ENCODE peak calls at places on chromosomes 1 and 21, in four cellular contexts. E, N, P and Y are unnamed samples.

GRCh38 chr1:53766766-53767409 is 27.9 kb upstream of the GLIS1 start:
- DNase-seq in E (no peak), N (no peak), P (peak; percentile 69), Y (peak; percentile 50)

GRCh38 chr1:75203415-75204277 is 69.5 kb downstream of the LHX8 start:
- DNase-seq in E (no peak), N (peak; percentile 18), P (peak; percentile 61), Y (peak; percentile 48)

GRCh38 chr1:214423045-214423444 is 128.4 kb downstream of the PTPN14 start:
- DNase-seq in E (no peak), N (no peak), P (no peak), Y (no peak)

GRCh38 chr1:174956086-174956485 is 43.7 kb upstream of the CACYBP start:
- DNase-seq in E (no peak), N (no peak), P (no peak), Y (no peak)

GRCh38 chr1:46520063-46520911 is 30.7 kb downstream of the DMBX1 start:
- DNase-seq in E (no peak), N (no peak), P (no peak), Y (peak; percentile 93)

GRCh38 chr1:194466706-194467105 is 1280.3 kb upstream of the B3GALT2 start:
- DNase-seq in E (no peak), N (no peak), P (no peak), Y (no peak)

GRCh38 chr1:21066365-21067012 is 110.2 kb downstream of the EIF4G3 start:
- DNase-seq in E (no peak), N (no peak), P (no peak), Y (no peak)

GRCh38 chr1:7301346-7301993 is 469.6 kb upstream of the VAMP3 start:
- DNase-seq in E (no peak), N (no peak), P (no peak), Y (no peak)

GRCh38 chr1:229140018-229140417 is 130.9 kb upstream of the RAB4A start:
- DNase-seq in E (no peak), N (no peak), P (no peak), Y (no peak)

GRCh38 chr1:8864713-8865397 is 13.6 kb downstream of the ENO1 start:
- DNase-seq in E (no peak), N (no peak), P (no peak), Y (no peak)

GRCh38 chr21:36710729-36711048 is 11.8 kb downstream of the SIM2 start:
- DNase-seq in E (no peak), N (no peak), P (no peak), Y (no peak)

GRCh38 chr21:46551636-46552241 is 53.1 kb downstream of the S100B start:
- DNase-seq in E (no peak), N (no peak), P (no peak), Y (no peak)

GRCh38 chr1:24341260-24341659 is 22.1 kb downstream of the GRHL3 start:
- DNase-seq in E (no peak), N (no peak), P (no peak), Y (no peak)

GRCh38 chr1:172697463-172698100 is 38.7 kb downstream of the FASLG start:
- DNase-seq in E (no peak), N (no peak), P (no peak), Y (no peak)

GRCh38 chr21:35525443-35525842 is 476.3 kb upstream of the RUNX1 start:
- DNase-seq in E (no peak), N (no peak), P (no peak), Y (no peak)

GRCh38 chr1:246199086-246199485 is 308.0 kb downstream of the SMYD3 start:
- DNase-seq in E (no peak), N (no peak), P (no peak), Y (peak; percentile 22)

GRCh38 chr21:29166853-29167252 is 36.4 kb downstream of the MAP3K7CL start:
- DNase-seq in E (no peak), N (no peak), P (no peak), Y (no peak)

GRCh38 chr1:62210960-62211359 is 16.3 kb downstream of the L1TD1 start:
- DNase-seq in E (no peak), N (no peak), P (no peak), Y (no peak)

GRCh38 chr1:12426030-12426429 is 192.0 kb downstream of the DHRS3 start:
- DNase-seq in E (no peak), N (no peak), P (no peak), Y (peak; percentile 24)

GRCh38 chr1:223825767-223826461 is 19.8 kb downstream of the TP53BP2 start:
- DNase-seq in E (no peak), N (no peak), P (no peak), Y (no peak)

GRCh38 chr1:64403331-64403730 is 66.6 kb upstream of the CACHD1 start:
- DNase-seq in E (no peak), N (no peak), P (no peak), Y (peak; percentile 39)

GRCh38 chr1:244237445-244237844 is 186.4 kb downstream of the ZBTB18 start:
- DNase-seq in E (no peak), N (no peak), P (peak; percentile 29), Y (no peak)

GRCh38 chr1:206735553-206736031 is 35.0 kb upstream of the IL19 start:
- DNase-seq in E (no peak), N (no peak), P (peak; percentile 45), Y (no peak)

GRCh38 chr1:52669696-52670095 is 28.5 kb downstream of the COA7 start:
- DNase-seq in E (no peak), N (no peak), P (no peak), Y (peak; percentile 88)

GRCh38 chr1:54302951-54303843 is 103.0 kb downstream of the SSBP3 start:
- DNase-seq in E (no peak), N (no peak), P (no peak), Y (no peak)

GRCh38 chr1:244970236-244970652 is 105.9 kb upstream of the HNRNPU start:
- DNase-seq in E (peak; percentile 67), N (no peak), P (peak; percentile 83), Y (peak; percentile 59)